ENCODE peak calls at places on chromosomes 16 and 17, in seven cellular contexts. One of them, this sample, is unnamed.
A peak's percentile ranks its signal among the peaks of the same experiment; 100 is the strongest.

GRCh38 chr17:78708510-78708973 is 73.5 kb downstream of the CYTH1 start:
- DNase-seq in AG09319: peak; percentile 60
- DNase-seq in progenitor cell of endocrine pancreas: peak; percentile 33
- DNase-seq in MCF 10A: peak; percentile 79
- DNase-seq in thoracic aorta: no peak
- DNase-seq in suprapubic skin: no peak
- DNase-seq in keratinocyte: peak; percentile 46
- DNase-seq in this sample: peak; percentile 70

GRCh38 chr16:31072540-31073072 is 1.4 kb downstream of the ZNF668 start:
- DNase-seq in AG09319: no peak
- DNase-seq in progenitor cell of endocrine pancreas: no peak
- DNase-seq in MCF 10A: peak; percentile 17
- DNase-seq in thoracic aorta: no peak
- DNase-seq in suprapubic skin: no peak
- DNase-seq in keratinocyte: no peak
- DNase-seq in this sample: peak; percentile 18

GRCh38 chr17:76490112-76490710 is 11.0 kb downstream of the RHBDF2 start:
- DNase-seq in AG09319: no peak
- DNase-seq in progenitor cell of endocrine pancreas: no peak
- DNase-seq in MCF 10A: no peak
- DNase-seq in thoracic aorta: no peak
- DNase-seq in suprapubic skin: no peak
- DNase-seq in keratinocyte: no peak
- DNase-seq in this sample: no peak

GRCh38 chr16:27326738-27327585 is 13.2 kb downstream of the IL4R start:
- DNase-seq in AG09319: peak; percentile 90
- DNase-seq in progenitor cell of endocrine pancreas: no peak
- DNase-seq in MCF 10A: peak; percentile 97
- DNase-seq in thoracic aorta: peak; percentile 79
- DNase-seq in suprapubic skin: peak; percentile 93
- DNase-seq in keratinocyte: peak; percentile 44
- DNase-seq in this sample: peak; percentile 50

GRCh38 chr16:88703486-88704309 is 2.5 kb downstream of the RNF166 start:
- DNase-seq in AG09319: no peak
- DNase-seq in progenitor cell of endocrine pancreas: no peak
- DNase-seq in MCF 10A: no peak
- DNase-seq in thoracic aorta: no peak
- DNase-seq in suprapubic skin: no peak
- DNase-seq in keratinocyte: no peak
- DNase-seq in this sample: no peak

GRCh38 chr17:40121191-40121885 is 433 bp upstream of the MSL1 start:
- DNase-seq in AG09319: no peak
- DNase-seq in progenitor cell of endocrine pancreas: no peak
- DNase-seq in MCF 10A: peak; percentile 39
- DNase-seq in thoracic aorta: no peak
- DNase-seq in suprapubic skin: peak; percentile 78
- DNase-seq in keratinocyte: no peak
- DNase-seq in this sample: peak; percentile 45

GRCh38 chr17:72556944-72557826 is 436.4 kb downstream of the SOX9 start:
- DNase-seq in AG09319: no peak
- DNase-seq in progenitor cell of endocrine pancreas: peak; percentile 65
- DNase-seq in MCF 10A: peak; percentile 81
- DNase-seq in thoracic aorta: no peak
- DNase-seq in suprapubic skin: peak; percentile 71
- DNase-seq in keratinocyte: no peak
- DNase-seq in this sample: peak; percentile 79

GRCh38 chr17:61307905-61308886 is 91.4 kb upstream of the TBX2 start:
- DNase-seq in AG09319: peak; percentile 99
- DNase-seq in progenitor cell of endocrine pancreas: no peak
- DNase-seq in MCF 10A: peak; percentile 69
- DNase-seq in thoracic aorta: no peak
- DNase-seq in suprapubic skin: no peak
- DNase-seq in keratinocyte: no peak
- DNase-seq in this sample: no peak

GRCh38 chr16:89256651-89257254 is 39.2 kb downstream of the ZNF778 start:
- DNase-seq in AG09319: no peak
- DNase-seq in progenitor cell of endocrine pancreas: no peak
- DNase-seq in MCF 10A: no peak
- DNase-seq in thoracic aorta: no peak
- DNase-seq in suprapubic skin: no peak
- DNase-seq in keratinocyte: no peak
- DNase-seq in this sample: peak; percentile 29

GRCh38 chr17:5587431-5588032 is 3.2 kb upstream of the NLRP1 start:
- DNase-seq in AG09319: no peak
- DNase-seq in progenitor cell of endocrine pancreas: no peak
- DNase-seq in MCF 10A: peak; percentile 89
- DNase-seq in thoracic aorta: no peak
- DNase-seq in suprapubic skin: no peak
- DNase-seq in keratinocyte: no peak
- DNase-seq in this sample: peak; percentile 49

GRCh38 chr17:61426482-61427304 is 25.5 kb upstream of the TBX4 start:
- DNase-seq in AG09319: no peak
- DNase-seq in progenitor cell of endocrine pancreas: no peak
- DNase-seq in MCF 10A: peak; percentile 28
- DNase-seq in thoracic aorta: no peak
- DNase-seq in suprapubic skin: no peak
- DNase-seq in keratinocyte: no peak
- DNase-seq in this sample: no peak

GRCh38 chr16:1498899-1499676 is 5.9 kb downstream of the TELO2 start:
- DNase-seq in AG09319: no peak
- DNase-seq in progenitor cell of endocrine pancreas: no peak
- DNase-seq in MCF 10A: no peak
- DNase-seq in thoracic aorta: no peak
- DNase-seq in suprapubic skin: peak; percentile 58
- DNase-seq in keratinocyte: no peak
- DNase-seq in this sample: no peak

GRCh38 chr16:75250809-75251279 is 580 bp downstream of the BCAR1 start:
- DNase-seq in AG09319: no peak
- DNase-seq in progenitor cell of endocrine pancreas: peak; percentile 64
- DNase-seq in MCF 10A: no peak
- DNase-seq in thoracic aorta: no peak
- DNase-seq in suprapubic skin: no peak
- DNase-seq in keratinocyte: no peak
- DNase-seq in this sample: no peak

GRCh38 chr17:58741121-58741625 is 14.5 kb upstream of the PPM1E start:
- DNase-seq in AG09319: peak; percentile 10
- DNase-seq in progenitor cell of endocrine pancreas: no peak
- DNase-seq in MCF 10A: peak; percentile 92
- DNase-seq in thoracic aorta: no peak
- DNase-seq in suprapubic skin: no peak
- DNase-seq in keratinocyte: peak; percentile 60
- DNase-seq in this sample: no peak

GRCh38 chr16:89261691-89262563 is 44.4 kb downstream of the ZNF778 start:
- DNase-seq in AG09319: no peak
- DNase-seq in progenitor cell of endocrine pancreas: no peak
- DNase-seq in MCF 10A: no peak
- DNase-seq in thoracic aorta: no peak
- DNase-seq in suprapubic skin: no peak
- DNase-seq in keratinocyte: no peak
- DNase-seq in this sample: no peak

GRCh38 chr17:3895354-3895753 is 2.5 kb upstream of the CAMKK1 start:
- DNase-seq in AG09319: no peak
- DNase-seq in progenitor cell of endocrine pancreas: no peak
- DNase-seq in MCF 10A: no peak
- DNase-seq in thoracic aorta: no peak
- DNase-seq in suprapubic skin: no peak
- DNase-seq in keratinocyte: no peak
- DNase-seq in this sample: no peak

GRCh38 chr16:86384980-86385379 is 125.3 kb upstream of the FOXF1 start:
- DNase-seq in AG09319: no peak
- DNase-seq in progenitor cell of endocrine pancreas: no peak
- DNase-seq in MCF 10A: no peak
- DNase-seq in thoracic aorta: no peak
- DNase-seq in suprapubic skin: no peak
- DNase-seq in keratinocyte: no peak
- DNase-seq in this sample: no peak

GRCh38 chr16:70151941-70152509 is 21.6 kb upstream of the CLEC18C start:
- DNase-seq in AG09319: no peak
- DNase-seq in progenitor cell of endocrine pancreas: no peak
- DNase-seq in MCF 10A: peak; percentile 53
- DNase-seq in thoracic aorta: no peak
- DNase-seq in suprapubic skin: no peak
- DNase-seq in keratinocyte: no peak
- DNase-seq in this sample: no peak

DNA sequence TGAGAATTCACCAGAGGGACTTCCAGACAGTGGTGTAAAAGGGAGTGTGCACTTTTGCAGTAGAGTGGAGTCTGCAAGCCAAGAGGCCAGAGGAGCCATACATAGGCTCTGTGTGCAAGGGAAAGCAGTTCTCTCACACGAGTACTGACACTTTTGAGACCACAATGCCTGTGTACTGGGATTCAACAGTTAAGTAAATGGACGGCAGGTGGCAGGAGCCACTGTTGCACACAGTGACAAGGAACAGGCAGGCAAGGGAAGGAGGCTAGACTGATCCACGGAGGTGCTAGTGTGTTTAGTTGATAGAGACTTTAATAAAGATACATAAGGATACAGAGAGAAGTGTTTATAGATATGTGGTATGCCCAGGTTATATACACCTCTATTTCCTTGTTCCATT is 67.0 kb downstream of the MPRIP start:
- DNase-seq in AG09319: no peak
- DNase-seq in progenitor cell of endocrine pancreas: no peak
- DNase-seq in MCF 10A: peak; percentile 15
- DNase-seq in thoracic aorta: no peak
- DNase-seq in suprapubic skin: no peak
- DNase-seq in keratinocyte: no peak
- DNase-seq in this sample: no peak
- TF ChIP-seq CTCF in AG09319: no peak
- TF ChIP-seq CTCF in progenitor cell of endocrine pancreas: no peak
- TF ChIP-seq CTCF in MCF 10A: peak; percentile 15
- TF ChIP-seq CTCF in thoracic aorta: no peak
- TF ChIP-seq CTCF in suprapubic skin: no peak
- TF ChIP-seq CTCF in keratinocyte: peak; percentile 19
- TF ChIP-seq CTCF in this sample: no peak

GRCh38 chr17:1162116-1162855 is 17.5 kb downstream of the ABR start:
- DNase-seq in AG09319: no peak
- DNase-seq in progenitor cell of endocrine pancreas: no peak
- DNase-seq in MCF 10A: no peak
- DNase-seq in thoracic aorta: no peak
- DNase-seq in suprapubic skin: no peak
- DNase-seq in keratinocyte: no peak
- DNase-seq in this sample: no peak

GRCh38 chr17:1160591-1161041 is 19.2 kb downstream of the ABR start:
- DNase-seq in AG09319: no peak
- DNase-seq in progenitor cell of endocrine pancreas: no peak
- DNase-seq in MCF 10A: no peak
- DNase-seq in thoracic aorta: no peak
- DNase-seq in suprapubic skin: no peak
- DNase-seq in keratinocyte: no peak
- DNase-seq in this sample: no peak

GRCh38 chr17:1165836-1166235 is 13.9 kb downstream of the ABR start:
- DNase-seq in AG09319: no peak
- DNase-seq in progenitor cell of endocrine pancreas: no peak
- DNase-seq in MCF 10A: no peak
- DNase-seq in thoracic aorta: no peak
- DNase-seq in suprapubic skin: no peak
- DNase-seq in keratinocyte: no peak
- DNase-seq in this sample: no peak

GRCh38 chr17:1168537-1169234 is 11.1 kb downstream of the ABR start:
- DNase-seq in AG09319: no peak
- DNase-seq in progenitor cell of endocrine pancreas: no peak
- DNase-seq in MCF 10A: no peak
- DNase-seq in thoracic aorta: no peak
- DNase-seq in suprapubic skin: no peak
- DNase-seq in keratinocyte: no peak
- DNase-seq in this sample: no peak

DNA sequence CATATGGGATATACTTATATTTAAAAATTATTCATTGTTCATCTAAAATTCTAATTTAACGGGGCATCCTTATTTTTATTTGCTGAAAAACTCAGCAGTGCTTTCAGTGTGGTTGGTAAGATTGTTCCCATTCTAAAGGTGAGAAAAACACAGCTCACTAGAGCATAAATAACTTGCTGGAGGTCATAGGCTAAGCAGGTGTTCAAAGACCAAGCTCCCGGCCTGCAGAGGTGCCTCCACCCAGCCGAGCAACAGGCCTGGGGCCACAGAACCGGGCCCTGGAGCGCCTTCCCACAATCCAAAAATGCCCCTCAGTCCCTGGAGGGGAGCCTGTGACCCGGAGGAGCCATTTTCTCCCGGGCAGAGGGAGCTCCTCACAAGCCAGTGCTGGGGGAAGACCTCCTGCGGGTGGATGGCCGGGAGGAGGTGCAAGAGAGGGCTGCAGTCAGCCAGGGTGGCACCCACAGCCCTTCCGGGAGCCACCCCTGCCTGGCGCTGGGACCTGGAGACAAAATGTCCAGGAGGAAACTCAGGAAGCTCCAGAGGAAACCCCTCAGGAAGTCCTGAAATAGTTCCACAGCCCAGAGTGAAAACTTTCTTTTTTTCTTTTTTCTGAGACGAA is 14.7 kb downstream of the ABR start:
- DNase-seq in AG09319: no peak
- DNase-seq in progenitor cell of endocrine pancreas: no peak
- DNase-seq in MCF 10A: no peak
- DNase-seq in thoracic aorta: no peak
- DNase-seq in suprapubic skin: no peak
- DNase-seq in keratinocyte: no peak
- DNase-seq in this sample: peak; percentile 42
- TF ChIP-seq CTCF in AG09319: no peak
- TF ChIP-seq CTCF in progenitor cell of endocrine pancreas: no peak
- TF ChIP-seq CTCF in MCF 10A: no peak
- TF ChIP-seq CTCF in thoracic aorta: no peak
- TF ChIP-seq CTCF in suprapubic skin: no peak
- TF ChIP-seq CTCF in keratinocyte: no peak
- TF ChIP-seq CTCF in this sample: no peak

GRCh38 chr17:82238562-82239201 is 9.8 kb downstream of the SLC16A3 start:
- DNase-seq in AG09319: no peak
- DNase-seq in progenitor cell of endocrine pancreas: no peak
- DNase-seq in MCF 10A: peak; percentile 93
- DNase-seq in thoracic aorta: no peak
- DNase-seq in suprapubic skin: peak; percentile 82
- DNase-seq in keratinocyte: peak; percentile 66
- DNase-seq in this sample: peak; percentile 3
- TF ChIP-seq CTCF in AG09319: no peak
- TF ChIP-seq CTCF in progenitor cell of endocrine pancreas: no peak
- TF ChIP-seq CTCF in MCF 10A: no peak
- TF ChIP-seq CTCF in thoracic aorta: no peak
- TF ChIP-seq CTCF in suprapubic skin: no peak
- TF ChIP-seq CTCF in keratinocyte: no peak
- TF ChIP-seq CTCF in this sample: no peak

GRCh38 chr17:50721194-50722010 is 2.0 kb downstream of the LUC7L3 start:
- DNase-seq in AG09319: no peak
- DNase-seq in progenitor cell of endocrine pancreas: no peak
- DNase-seq in MCF 10A: peak; percentile 34
- DNase-seq in thoracic aorta: no peak
- DNase-seq in suprapubic skin: no peak
- DNase-seq in keratinocyte: no peak
- DNase-seq in this sample: no peak

GRCh38 chr17:50719144-50719923 is at the start of gene LUC7L3:
- DNase-seq in AG09319: peak; percentile 83
- DNase-seq in progenitor cell of endocrine pancreas: peak; percentile 89
- DNase-seq in MCF 10A: peak; percentile 95
- DNase-seq in thoracic aorta: peak; percentile 76
- DNase-seq in suprapubic skin: peak; percentile 96
- DNase-seq in keratinocyte: peak; percentile 66
- DNase-seq in this sample: peak; percentile 96

GRCh38 chr17:50722746-50723145 is 3.3 kb downstream of the LUC7L3 start:
- DNase-seq in AG09319: no peak
- DNase-seq in progenitor cell of endocrine pancreas: no peak
- DNase-seq in MCF 10A: no peak
- DNase-seq in thoracic aorta: no peak
- DNase-seq in suprapubic skin: no peak
- DNase-seq in keratinocyte: no peak
- DNase-seq in this sample: no peak

GRCh38 chr17:50715471-50715870 is 3.9 kb upstream of the LUC7L3 start:
- DNase-seq in AG09319: no peak
- DNase-seq in progenitor cell of endocrine pancreas: no peak
- DNase-seq in MCF 10A: no peak
- DNase-seq in thoracic aorta: no peak
- DNase-seq in suprapubic skin: no peak
- DNase-seq in keratinocyte: no peak
- DNase-seq in this sample: no peak

GRCh38 chr17:50719924-50720805 is 762 bp downstream of the LUC7L3 start:
- DNase-seq in AG09319: no peak
- DNase-seq in progenitor cell of endocrine pancreas: no peak
- DNase-seq in MCF 10A: peak; percentile 33
- DNase-seq in thoracic aorta: no peak
- DNase-seq in suprapubic skin: no peak
- DNase-seq in keratinocyte: no peak
- DNase-seq in this sample: no peak
- TF ChIP-seq CTCF in AG09319: no peak
- TF ChIP-seq CTCF in progenitor cell of endocrine pancreas: no peak
- TF ChIP-seq CTCF in MCF 10A: no peak
- TF ChIP-seq CTCF in thoracic aorta: no peak
- TF ChIP-seq CTCF in suprapubic skin: no peak
- TF ChIP-seq CTCF in keratinocyte: no peak
- TF ChIP-seq CTCF in this sample: no peak